ENCODE peak calls at places on chromosomes 3 and 15, in six cellular contexts. U, Q, W, C, H and T are unnamed samples.

GRCh38 chr3:37689645-37690356 is 171.9 kb upstream of the CTDSPL start:
- DNase-seq in Q (no peak), C (no peak), U (no peak), W (no peak), H (no peak), T (no peak)

GRCh38 chr15:75732809-75733451 is 20.3 kb upstream of the CSPG4 start:
- DNase-seq in H (peak; percentile 70), Q (peak; percentile 90), C (peak; percentile 65), W (no peak), U (peak; percentile 50), T (peak; percentile 87)

GRCh38 chr3:177692304-177692703 is 495.0 kb upstream of the TBL1XR1 start:
- DNase-seq in H (no peak), Q (no peak), W (no peak), C (no peak), U (no peak), T (no peak)

GRCh38 chr3:125062904-125063618 is 7.3 kb upstream of the HEG1 start:
- DNase-seq in W (peak; percentile 66), Q (no peak), C (peak; percentile 95), U (peak; percentile 80), H (peak; percentile 57), T (peak; percentile 65)

GRCh38 chr3:84965141-84965540 is 6.4 kb downstream of the CADM2 start:
- DNase-seq in U (no peak), C (no peak), H (peak; percentile 65), Q (no peak), W (no peak), T (peak; percentile 47)

GRCh38 chr15:48358229-48358641 is 27.0 kb downstream of the DUT start:
- DNase-seq in H (peak; percentile 18), Q (no peak), U (peak; percentile 32), W (no peak), C (peak; percentile 21), T (no peak)

GRCh38 chr3:37993067-37993809 is 2.7 kb downstream of the VILL start:
- DNase-seq in U (no peak), C (no peak), H (no peak), Q (no peak), W (peak; percentile 46), T (no peak)

GRCh38 chr3:142664311-142664710 is 59.5 kb upstream of the TRPC1 start:
- DNase-seq in W (no peak), Q (no peak), C (no peak), H (no peak), U (no peak), T (no peak)

GRCh38 chr15:72220678-72221077 is 10.3 kb downstream of the PKM start:
- DNase-seq in Q (no peak), H (peak; percentile 44), W (no peak), U (no peak), C (no peak), T (no peak)

GRCh38 chr3:159911011-159911663 is 77.5 kb upstream of the IL12A start:
- DNase-seq in U (no peak), W (no peak), Q (no peak), C (no peak), H (no peak), T (peak; percentile 24)

GRCh38 chr3:97942801-97943546 is 29.3 kb downstream of the RIOX2 start:
- DNase-seq in Q (no peak), C (no peak), W (no peak), H (no peak), U (no peak), T (no peak)

GRCh38 chr3:185688808-185689207 is 102.7 kb downstream of the SENP2 start:
- DNase-seq in U (peak; percentile 95), W (no peak), Q (no peak), H (no peak), C (peak; percentile 97), T (peak; percentile 94)

GRCh38 chr3:32500880-32501784 is 1.5 kb downstream of the CMTM6 start:
- DNase-seq in H (no peak), C (no peak), W (no peak), U (no peak), Q (no peak), T (no peak)

GRCh38 chr3:49276475-49277356 is at the start of gene C3orf62:
- DNase-seq in Q (peak; percentile 85), U (peak; percentile 53), H (peak; percentile 37), C (peak; percentile 67), W (peak; percentile 94), T (peak; percentile 71)

GRCh38 chr15:67833504-67834248 is 6.2 kb downstream of the RNU6-1 start:
- DNase-seq in Q (peak; percentile 86), W (peak; percentile 50), U (peak; percentile 51), H (peak; percentile 72), C (no peak), T (peak; percentile 65)

GRCh38 chr3:107521466-107522059 is 1.2 kb upstream of the BBX start:
- DNase-seq in W (no peak), U (no peak), H (no peak), C (no peak), Q (no peak), T (no peak)

GRCh38 chr3:72031581-72031980 is 246.6 kb upstream of the PROK2 start:
- DNase-seq in W (no peak), U (no peak), Q (no peak), H (no peak), C (peak; percentile 74), T (no peak)

GRCh38 chr3:127073931-127074820 is 91.3 kb downstream of the PLXNA1 start:
- DNase-seq in C (peak; percentile 14), H (no peak), U (peak; percentile 26), Q (no peak), W (no peak), T (no peak)

GRCh38 chr3:122268257-122269024 is 56.6 kb upstream of the CSTA start:
- DNase-seq in U (no peak), Q (no peak), H (no peak), C (no peak), W (no peak), T (no peak)

GRCh38 chr3:177482048-177482741 is 284.9 kb upstream of the TBL1XR1 start:
- DNase-seq in Q (no peak), U (no peak), W (no peak), H (no peak), C (no peak), T (no peak)

GRCh38 chr15:33915571-33916407 is 52.5 kb upstream of the CHRM5 start:
- DNase-seq in H (no peak), C (no peak), Q (no peak), W (no peak), U (no peak), T (peak; percentile 0)

GRCh38 chr3:180433172-180433571 is 168.8 kb upstream of the TTC14 start:
- DNase-seq in Q (no peak), U (peak; percentile 80), H (no peak), C (peak; percentile 89), W (no peak), T (no peak)

GRCh38 chr15:85318048-85318731 is 62.2 kb upstream of the AKAP13 start:
- DNase-seq in U (peak; percentile 57), W (no peak), C (peak; percentile 91), H (no peak), Q (no peak), T (peak; percentile 31)

GRCh38 chr3:12138044-12138443 is 20.7 kb downstream of the TIMP4 start:
- DNase-seq in C (peak; percentile 34), H (no peak), Q (no peak), W (no peak), U (no peak), T (peak; percentile 33)

GRCh38 chr15:41992803-41993190 is 20.4 kb upstream of the EHD4 start:
- DNase-seq in U (no peak), Q (no peak), H (no peak), W (no peak), C (no peak), T (no peak)

DNA sequence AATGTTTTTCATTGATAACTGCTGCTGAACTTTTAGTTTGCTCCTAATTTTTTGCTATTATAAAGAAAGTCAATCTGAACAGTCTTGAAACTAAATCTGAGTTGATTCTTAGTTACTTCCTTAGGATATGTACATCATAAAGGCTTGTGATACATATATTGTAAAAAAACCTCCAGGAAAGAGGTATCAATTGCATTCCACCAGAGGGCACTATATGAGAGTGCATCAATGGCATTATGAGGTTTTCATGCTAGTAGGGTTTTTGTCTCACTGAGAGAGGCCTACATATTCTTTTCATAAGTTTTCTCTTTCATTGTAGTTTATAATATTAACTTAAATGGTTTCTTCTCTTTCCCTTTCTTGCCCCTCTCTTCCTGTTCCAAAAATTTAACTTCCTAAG is 46.9 kb downstream of the PIK3R4 start:
- DNase-seq in U (peak; percentile 13), Q (no peak), H (peak; percentile 2), C (peak; percentile 45), W (no peak), T (peak; percentile 44)
- TF ChIP-seq CTCF in U (peak; percentile 10), Q (peak; percentile 31), H (peak; percentile 56), C (peak; percentile 84), W (no peak), T (peak; percentile 77)

DNA sequence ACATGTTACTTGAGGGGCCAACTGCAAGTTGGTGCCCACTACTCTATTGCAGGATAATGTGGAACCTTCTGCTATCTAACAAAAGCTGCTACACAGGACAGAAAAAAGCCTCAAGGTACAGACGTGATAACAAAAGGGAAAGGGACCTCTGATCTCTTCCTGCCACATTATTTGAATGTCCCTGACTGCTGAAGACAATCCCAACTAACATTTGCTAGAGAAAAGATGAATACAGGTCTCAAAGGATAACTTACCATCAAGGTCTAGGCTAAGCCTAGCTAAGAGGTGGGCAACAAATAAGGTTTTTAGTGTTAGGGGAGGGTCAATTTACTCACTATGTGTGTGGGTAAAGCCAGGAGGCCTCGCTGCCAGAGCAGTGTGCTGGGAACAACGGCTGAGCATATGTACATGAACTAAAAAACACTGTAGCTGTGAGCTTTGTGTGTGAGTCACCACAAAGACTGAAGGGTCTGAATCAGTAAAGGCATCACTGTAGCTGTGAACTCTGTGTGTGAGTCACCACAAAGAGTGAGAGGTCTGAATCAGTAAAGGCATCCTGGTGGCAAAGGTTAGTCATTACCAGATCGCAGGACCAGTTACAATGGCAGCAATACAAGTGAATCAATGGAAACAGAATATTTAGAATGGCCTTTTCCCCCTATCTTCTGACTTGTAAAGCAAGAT is 111.7 kb downstream of the LMLN start:
- DNase-seq in C (peak; percentile 93), W (no peak), H (no peak), U (peak; percentile 80), Q (no peak), T (peak; percentile 45)
- TF ChIP-seq CTCF in C (peak; percentile 53), W (no peak), H (peak; percentile 18), U (no peak), Q (peak; percentile 21), T (no peak)

DNA sequence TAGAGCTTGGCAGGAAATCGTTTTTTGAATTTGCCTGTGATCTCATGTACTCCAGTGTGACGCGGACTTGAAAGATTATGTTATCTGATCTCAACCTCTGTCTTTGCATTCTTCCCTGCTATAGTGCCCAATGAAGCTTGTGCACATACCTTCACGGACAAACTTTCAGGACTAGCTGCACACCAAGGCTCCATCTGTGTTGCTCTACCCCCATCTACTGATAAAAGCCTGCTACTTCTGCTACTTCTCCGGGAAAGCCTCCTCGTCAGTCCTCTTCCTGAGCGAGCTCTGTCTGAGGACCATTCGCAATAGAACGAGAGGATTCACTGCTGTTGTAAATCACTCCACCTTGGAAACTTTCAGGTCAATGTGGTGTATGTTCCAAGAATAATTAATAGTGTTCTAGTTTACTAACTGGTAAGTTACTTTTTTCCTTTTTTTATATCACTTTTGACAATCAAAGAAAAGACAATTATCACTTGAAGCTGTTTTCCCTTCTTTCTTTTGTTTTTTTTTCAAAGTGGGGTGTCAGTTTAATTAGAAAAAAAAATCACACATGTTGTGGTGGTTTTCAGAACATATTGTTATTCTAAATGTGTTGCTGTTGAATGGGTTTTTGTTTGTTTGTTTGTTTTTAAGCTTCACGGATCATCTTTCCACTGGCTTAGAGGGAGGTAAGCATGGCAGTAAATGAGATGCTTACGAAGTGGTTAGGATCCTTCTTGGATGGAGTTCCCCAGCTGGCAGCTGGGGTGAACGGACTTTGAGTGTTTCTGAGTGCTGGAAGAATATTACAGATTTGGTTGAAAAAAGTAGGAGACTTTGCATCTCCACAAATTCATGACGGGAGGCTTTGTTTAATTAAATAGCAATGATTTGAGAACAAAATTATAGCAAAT is 217.7 kb downstream of the ARRDC4 start:
- DNase-seq in W (no peak), Q (no peak), C (peak; percentile 86), U (peak; percentile 87), H (peak; percentile 79), T (peak; percentile 68)
- TF ChIP-seq CTCF in W (peak; percentile 73), Q (peak; percentile 97), C (peak; percentile 89), U (peak; percentile 96), H (peak; percentile 57), T (peak; percentile 32)

GRCh38 chr3:24365168-24365567 is 129.5 kb downstream of the THRB start:
- DNase-seq in H (no peak), C (peak; percentile 73), U (peak; percentile 70), Q (no peak), W (peak; percentile 59), T (peak; percentile 59)
- TF ChIP-seq CTCF in H (peak; percentile 23), C (no peak), U (peak; percentile 19), Q (peak; percentile 51), W (no peak), T (no peak)